ENCODE peak calls at places on chromosomes 4 and X, in four cellular contexts. S is K562, Z is GM12878, P is HepG2. A is an unnamed sample.

GRCh38 chr4:141977433-141977832 is 341.1 kb downstream of the IL15 start:
- DNase-seq in P (no peak), S (no peak), Z (no peak), A (no peak)

GRCh38 chr4:107586321-107586720 is 133.7 kb downstream of the PAPSS1 start:
- DNase-seq in Z (no peak), S (no peak), P (no peak), A (no peak)

GRCh38 chrX:2708601-2709200 is 17.6 kb downstream of the CD99 start:
- DNase-seq in P (no peak), S (no peak), Z (no peak), A (no peak)

GRCh38 chrX:46198858-46199257 is 346.4 kb downstream of the ZNF674 start:
- DNase-seq in Z (no peak), P (peak), S (no peak), A (no peak)

GRCh38 chr4:8506373-8507250 is 66.0 kb downstream of the TRMT44 start:
- DNase-seq in Z (no peak), S (no peak), P (no peak), A (no peak)

GRCh38 chr4:48997962-48998361 is 11.9 kb downstream of the CWH43 start:
- DNase-seq in S (no peak), Z (no peak), P (no peak), A (no peak)

GRCh38 chr4:6475492-6476020 is 3.1 kb upstream of the PPP2R2C start:
- DNase-seq in P (no peak), S (no peak), Z (no peak), A (no peak)

GRCh38 chr4:57078685-57079521 is 31.3 kb downstream of the IGFBP7 start:
- DNase-seq in P (peak), S (no peak), Z (no peak), A (peak)

GRCh38 chr4:173223743-173224142 is 55.1 kb downstream of the GALNT7 start:
- DNase-seq in Z (no peak), S (no peak), P (no peak), A (no peak)

DNA sequence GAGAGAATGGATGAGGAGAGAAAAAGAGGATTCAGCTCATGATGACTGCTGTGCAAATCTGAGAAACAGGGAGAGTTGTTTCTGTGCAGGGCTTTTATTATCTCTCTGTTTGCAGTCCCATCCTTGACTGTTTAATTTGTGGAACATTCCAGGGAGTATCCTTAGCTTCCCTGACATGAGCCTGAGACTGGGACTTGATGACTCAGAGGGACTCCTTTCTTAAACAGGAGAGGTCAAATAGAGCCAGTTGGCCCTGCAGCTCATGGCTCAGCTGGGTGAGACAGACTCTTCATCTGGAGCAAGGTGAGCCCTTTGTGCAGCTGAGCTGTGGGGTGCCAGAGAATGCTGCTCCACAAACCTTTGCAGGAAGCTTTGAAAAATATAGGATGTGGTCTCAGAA is 14.3 kb downstream of the ARHGAP24 start:
- DNase-seq in Z (no peak), P (no peak), S (no peak), A (no peak)
- TF ChIP-seq TARDBP in Z (no peak), P (no peak), S (no peak), A (no peak)

DNA sequence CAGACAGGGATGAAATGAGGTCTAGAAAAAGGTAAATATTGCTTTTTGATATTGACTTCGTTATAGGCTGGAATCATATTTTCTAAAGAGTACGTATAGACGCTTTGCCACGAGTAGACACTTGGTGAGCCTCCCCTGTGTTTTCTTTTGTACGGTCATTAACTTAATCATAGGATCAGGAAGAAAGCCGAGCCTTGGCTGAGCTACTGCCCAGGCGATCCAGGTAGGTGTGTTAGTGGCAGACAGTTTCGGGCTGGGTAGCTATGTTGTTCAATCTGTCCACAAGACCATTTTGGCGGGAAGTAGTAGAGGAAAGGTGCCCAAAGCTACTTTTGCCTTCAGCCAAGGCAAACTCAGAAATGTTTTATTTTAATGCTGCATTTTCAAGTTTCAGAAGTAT is 8.8 kb downstream of the PRDM8 start:
- DNase-seq in P (no peak), S (no peak), Z (no peak), A (no peak)
- TF ChIP-seq TARDBP in P (no peak), S (no peak), Z (no peak), A (no peak)

DNA sequence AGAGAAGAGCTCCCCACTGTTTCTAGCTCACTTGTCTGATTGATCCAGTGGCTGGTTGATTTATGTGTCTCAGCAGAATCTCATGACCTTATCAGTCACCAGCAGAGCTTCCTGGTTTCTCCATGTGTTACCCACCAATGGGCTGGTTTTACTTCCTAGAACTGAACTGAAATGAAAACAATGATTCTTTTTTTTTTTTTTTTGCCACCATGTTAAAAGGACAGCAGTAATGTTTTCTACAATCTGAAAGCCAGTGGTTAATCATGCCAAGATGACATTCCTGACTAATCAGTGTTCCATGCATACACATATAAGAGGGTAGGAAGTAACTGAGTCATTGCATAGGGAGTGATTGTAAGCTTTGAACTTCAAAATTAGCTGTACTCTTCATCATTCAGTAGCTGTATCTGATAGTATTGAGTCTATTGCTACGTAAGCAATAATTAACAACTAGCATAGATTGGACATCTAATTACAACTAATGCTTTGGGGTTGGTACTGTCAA is 67.7 kb downstream of the SLC4A4 start:
- DNase-seq in P (no peak), S (peak), Z (no peak), A (no peak)
- TF ChIP-seq TARDBP in P (no peak), S (no peak), Z (no peak), A (no peak)

GRCh38 chr4:168515222-168516011 is 18.6 kb downstream of the PALLD start:
- DNase-seq in P (no peak), Z (no peak), S (no peak), A (no peak)
- TF ChIP-seq TARDBP in P (no peak), Z (no peak), S (no peak), A (no peak)

GRCh38 chr4:65671402-65671801 is 1.1 kb upstream of the EPHA5 start:
- DNase-seq in P (peak), S (no peak), Z (no peak), A (no peak)
- TF ChIP-seq TARDBP in P (no peak), S (no peak), Z (no peak), A (no peak)

GRCh38 chr4:26458104-26458503 is 32.2 kb downstream of the CCKAR start:
- DNase-seq in P (no peak), S (no peak), Z (no peak), A (no peak)
- TF ChIP-seq TARDBP in P (no peak), S (no peak), Z (no peak), A (no peak)

GRCh38 chr4:143071351-143071750 is 113.4 kb upstream of the USP38 start:
- DNase-seq in Z (no peak), S (no peak), P (no peak), A (no peak)

GRCh38 chr4:143082698-143083097 is 102.0 kb upstream of the USP38 start:
- DNase-seq in S (no peak), P (no peak), Z (no peak), A (no peak)

DNA sequence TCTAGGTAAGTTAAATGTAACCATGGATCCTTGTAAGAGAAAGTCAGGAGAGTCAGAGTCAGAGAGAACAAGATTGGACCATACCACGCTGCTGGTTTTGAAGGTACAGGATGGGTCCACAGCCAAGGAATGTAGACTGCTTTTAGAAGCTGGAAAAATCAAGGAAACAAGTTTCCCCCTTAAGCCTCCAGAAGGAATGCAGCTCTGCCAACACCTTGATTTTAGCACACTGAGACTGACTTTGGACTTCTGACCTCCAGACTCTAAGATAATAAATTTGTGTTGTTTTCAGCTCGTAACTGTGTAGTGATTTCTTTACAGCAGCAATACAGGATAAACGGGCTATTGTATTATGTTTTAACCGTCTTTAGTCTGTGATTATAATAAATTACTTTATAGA is 108.0 kb upstream of the USP38 start:
- DNase-seq in S (no peak), Z (no peak), P (no peak), A (no peak)
- TF ChIP-seq TARDBP in S (no peak), Z (no peak), P (no peak), A (no peak)

GRCh38 chr4:52823478-52824092 is 38.5 kb upstream of the RASL11B start:
- DNase-seq in P (no peak), Z (no peak), S (no peak), A (no peak)
- TF ChIP-seq TARDBP in P (no peak), Z (no peak), S (no peak), A (no peak)

A was measured in HEK293T.